ENCODE peak calls at places on chromosomes 5 and 9, in five cellular contexts. R, F, A, X and P are unnamed samples.

GRCh38 chr9:87275039-87275725 is 222.5 kb upstream of the DAPK1 start:
- DNase-seq in R (no peak), F (no peak), A (no peak), X (no peak), P (no peak)

GRCh38 chr5:119019431-119020348 is 31.3 kb upstream of the DTWD2 start:
- DNase-seq in R (no peak), F (no peak), A (no peak), X (no peak), P (peak)

GRCh38 chr9:101791938-101792337 is 53.5 kb upstream of the GRIN3A start:
- DNase-seq in R (peak), F (no peak), A (no peak), X (no peak), P (peak)

GRCh38 chr9:35673998-35674361 is 252 bp downstream of the CA9 start:
- DNase-seq in R (no peak), F (no peak), A (no peak), X (no peak), P (no peak)

GRCh38 chr9:116237456-116237855 is 83.9 kb downstream of the PAPPA start:
- DNase-seq in R (peak), F (no peak), A (no peak), X (no peak), P (no peak)

GRCh38 chr9:131289301-131290038 is at the start of gene PLPP7:
- DNase-seq in R (peak), F (no peak), A (peak), X (peak), P (no peak)

GRCh38 chr5:99034336-99034735 is 105.5 kb upstream of the CHD1 start:
- DNase-seq in R (no peak), F (no peak), A (no peak), X (no peak), P (no peak)

GRCh38 chr9:87109851-87110250 is 162.5 kb upstream of the GAS1 start:
- DNase-seq in R (peak), F (no peak), A (no peak), X (no peak), P (peak)

GRCh38 chr9:5442400-5443011 is 4.8 kb upstream of the PLGRKT start:
- DNase-seq in R (peak), F (no peak), A (no peak), X (no peak), P (peak)

GRCh38 chr5:56128166-56128565 is 105.0 kb downstream of the ANKRD55 start:
- DNase-seq in R (no peak), F (no peak), A (no peak), X (no peak), P (no peak)

GRCh38 chr5:80034962-80035821 is at the start of gene THBS4:
- DNase-seq in R (no peak), F (no peak), A (no peak), X (no peak), P (no peak)

GRCh38 chr9:91727316-91727861 is 222.6 kb downstream of the ROR2 start:
- DNase-seq in R (peak), F (no peak), A (no peak), X (peak), P (peak)

GRCh38 chr5:1686066-1686802 is 113.4 kb downstream of the MRPL36 start:
- DNase-seq in R (no peak), F (no peak), A (no peak), X (no peak), P (no peak)

GRCh38 chr9:88741335-88741734 is 206.4 kb downstream of the NXNL2 start:
- DNase-seq in R (peak), F (no peak), A (no peak), X (no peak), P (no peak)

GRCh38 chr9:88740844-88741243 is 205.9 kb downstream of the NXNL2 start:
- DNase-seq in R (no peak), F (no peak), A (no peak), X (no peak), P (no peak)

GRCh38 chr9:88745281-88746001 is 210.5 kb downstream of the NXNL2 start:
- DNase-seq in R (peak), F (no peak), A (no peak), X (peak), P (no peak)

GRCh38 chr9:88739373-88739772 is 204.4 kb downstream of the NXNL2 start:
- DNase-seq in R (no peak), F (no peak), A (no peak), X (no peak), P (no peak)

DNA sequence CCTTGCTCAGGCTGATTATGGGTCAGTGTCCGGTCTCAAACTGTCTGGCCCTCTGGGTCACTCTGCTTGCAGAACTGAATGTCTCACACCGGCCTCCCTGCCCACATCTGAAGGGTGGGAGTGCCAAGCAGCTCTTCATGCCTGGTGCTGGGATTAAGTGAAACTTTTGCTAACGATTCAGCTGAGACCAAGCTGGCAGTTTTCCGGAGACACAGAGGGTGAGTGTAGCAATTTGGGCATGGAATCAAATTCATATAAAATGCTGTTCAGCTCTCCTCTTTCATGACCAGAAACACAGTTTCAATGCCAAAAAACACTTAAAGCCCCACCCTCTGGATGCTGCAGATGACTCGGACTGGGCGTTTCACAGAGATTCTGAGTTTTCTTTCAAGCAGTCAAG is 207.5 kb downstream of the NXNL2 start:
- DNase-seq in R (peak), F (no peak), A (no peak), X (no peak), P (no peak)
- TF ChIP-seq CTCF in R (no peak), F (no peak), A (no peak), X (no peak), P (no peak)

DNA sequence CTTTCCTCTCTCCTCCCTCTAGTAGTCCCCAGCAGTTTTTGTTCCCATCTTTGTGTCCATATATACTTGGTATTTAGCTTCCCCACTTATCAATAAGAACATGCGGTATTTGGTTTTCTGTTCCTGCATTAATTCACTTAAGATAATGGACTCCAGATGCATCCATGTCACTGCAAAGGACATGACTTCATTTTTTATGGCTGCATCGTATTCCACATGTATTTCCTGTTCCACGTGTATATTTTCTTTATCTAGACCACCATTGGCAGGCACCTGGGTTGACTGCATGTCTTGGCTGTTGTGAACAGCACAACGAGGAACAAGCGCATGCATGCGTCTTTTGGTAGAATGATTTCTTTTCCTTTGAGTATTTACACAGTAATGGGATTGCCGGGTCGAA is 6.2 kb downstream of the ZNF79 start:
- DNase-seq in R (no peak), F (no peak), A (no peak), X (no peak), P (no peak)
- H3K4me3 ChIP-seq in R (no peak), F (no peak), A (no peak), X (no peak), P (no peak)

GRCh38 chr5:179678238-179679013 is 2.4 kb downstream of the CBY3 start:
- DNase-seq in R (peak), F (peak), A (peak), X (peak), P (peak)
- TF ChIP-seq CTCF in R (no peak), F (no peak), A (peak), X (peak), P (no peak)

GRCh38 chr9:125897481-125897880 is 150.3 kb downstream of the PBX3 start:
- DNase-seq in R (no peak), F (no peak), A (no peak), X (no peak), P (no peak)
- H3K4me3 ChIP-seq in R (no peak), F (no peak), A (no peak), X (no peak), P (no peak)

DNA sequence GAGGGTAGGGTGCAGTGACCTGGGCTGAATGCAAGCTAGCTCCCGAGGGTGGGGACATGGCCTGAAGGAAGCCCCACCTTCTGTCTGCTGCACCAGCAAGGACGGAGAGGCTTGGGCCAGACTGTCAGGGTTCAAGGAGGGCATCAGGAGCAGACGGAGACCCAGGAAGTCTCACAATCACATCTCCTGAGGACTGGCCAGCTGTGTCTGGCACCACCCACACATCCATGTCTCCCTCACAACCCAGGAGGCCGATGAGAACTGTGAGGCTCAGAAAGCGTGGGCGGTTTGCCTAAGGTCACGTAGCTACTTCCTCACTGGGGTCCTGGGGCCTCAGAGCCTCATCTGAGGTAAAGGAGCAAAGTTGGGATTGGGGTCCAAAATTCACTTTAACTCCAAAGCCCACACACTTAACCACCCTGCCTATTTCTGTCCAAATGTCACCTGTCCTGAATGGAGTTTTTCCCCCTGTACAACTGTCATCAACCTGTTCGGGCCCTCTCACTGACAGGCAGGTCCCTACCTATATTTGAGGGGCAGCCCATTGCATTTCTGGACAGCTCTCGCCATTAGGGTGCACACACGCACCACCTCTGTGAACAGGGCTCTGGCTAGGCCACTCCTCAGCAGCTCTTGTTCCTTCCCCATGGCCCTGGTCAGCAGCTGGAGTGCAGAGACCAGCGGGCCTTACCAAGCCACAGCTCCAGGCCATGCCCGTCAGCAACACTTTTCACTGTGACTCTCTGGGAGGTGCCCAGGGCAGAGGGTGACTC is 3.4 kb downstream of the IL13 start:
- DNase-seq in R (no peak), F (no peak), A (no peak), X (no peak), P (no peak)
- TF ChIP-seq CTCF in R (no peak), F (no peak), A (no peak), X (no peak), P (no peak)

GRCh38 chr5:172452398-172453205 is 1.7 kb downstream of the SH3PXD2B start:
- DNase-seq in R (peak), F (no peak), A (no peak), X (peak), P (peak)
- H3K4me3 ChIP-seq in R (peak), F (peak), A (peak), X (peak), P (peak)

GRCh38 chr5:157351386-157352089 is 85.6 kb downstream of the CYFIP2 start:
- DNase-seq in R (no peak), F (no peak), A (no peak), X (no peak), P (no peak)

GRCh38 chr5:157356576-157356975 is 90.7 kb downstream of the CYFIP2 start:
- DNase-seq in R (no peak), F (no peak), A (no peak), X (no peak), P (no peak)

GRCh38 chr5:157357823-157358222 is 91.9 kb downstream of the CYFIP2 start:
- DNase-seq in R (no peak), F (no peak), A (no peak), X (no peak), P (no peak)

GRCh38 chr5:157352756-157353340 is 86.9 kb downstream of the CYFIP2 start:
- DNase-seq in R (no peak), F (no peak), A (no peak), X (no peak), P (no peak)

DNA sequence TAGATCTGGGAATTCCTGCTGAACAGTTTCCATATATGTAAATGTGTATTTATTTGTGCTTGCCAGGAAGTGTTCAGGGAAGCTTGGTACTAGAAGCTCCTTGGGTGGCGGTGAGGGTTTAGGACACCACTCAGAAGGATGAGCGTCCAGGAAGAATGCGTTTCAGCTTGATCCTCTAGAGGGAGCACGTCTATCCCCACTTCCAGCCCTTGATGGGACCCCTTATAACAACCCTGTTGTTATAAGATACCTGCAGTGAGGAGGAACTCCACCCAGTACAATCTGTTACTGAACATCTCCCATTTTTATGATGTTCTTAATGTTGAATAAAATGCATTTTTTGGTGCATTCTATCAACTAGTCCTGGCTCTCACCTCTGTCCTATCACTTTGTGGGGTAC is 88.9 kb downstream of the CYFIP2 start:
- DNase-seq in R (no peak), F (no peak), A (no peak), X (no peak), P (peak)
- TF ChIP-seq CTCF in R (peak), F (peak), A (no peak), X (no peak), P (peak)